ENCODE peak calls at places on chromosomes 7 and 10, in five cellular contexts. P, Z, D, C and M are unnamed samples.

GRCh38 chr7:112204072-112204775 is 2.0 kb downstream of the DOCK4 start:
- DNase-seq in D (no peak), Z (peak; percentile 36), P (no peak), C (no peak), M (no peak)

GRCh38 chr7:81414411-81414810 is 355.4 kb downstream of the HGF start:
- DNase-seq in C (no peak), D (no peak), P (no peak), Z (no peak), M (no peak)

GRCh38 chr10:1035201-1035600 is 9.5 kb upstream of the IDI2 start:
- DNase-seq in P (no peak), Z (no peak), C (no peak), D (no peak), M (no peak)

GRCh38 chr10:33353334-33353733 is 18.9 kb upstream of the NRP1 start:
- DNase-seq in P (no peak), C (no peak), Z (no peak), D (no peak), M (no peak)

GRCh38 chr10:96272256-96272985 is 1.1 kb upstream of the BLNK start:
- DNase-seq in C (no peak), P (no peak), D (peak; percentile 61), Z (no peak), M (no peak)

GRCh38 chr7:22433710-22434460 is 66.1 kb downstream of the STEAP1B start:
- DNase-seq in Z (peak; percentile 31), D (no peak), P (no peak), C (no peak), M (no peak)

GRCh38 chr7:143362126-143362961 is at the start of gene FAM131B:
- DNase-seq in C (peak; percentile 55), Z (no peak), D (peak; percentile 42), P (peak; percentile 54), M (no peak)

GRCh38 chr10:16950686-16951681 is 133.8 kb upstream of the RSU1 start:
- DNase-seq in P (peak; percentile 5), C (no peak), Z (peak; percentile 73), D (no peak), M (no peak)

GRCh38 chr7:51286392-51286791 is 30.2 kb downstream of the COBL start:
- DNase-seq in C (no peak), P (no peak), D (no peak), Z (no peak), M (no peak)

GRCh38 chr7:73623798-73624668 is at the start of gene MLXIPL:
- DNase-seq in D (peak; percentile 93), P (no peak), C (peak; percentile 93), Z (peak; percentile 46), M (peak; percentile 87)

GRCh38 chr10:128115356-128115755 is 10.9 kb downstream of the MKI67 start:
- DNase-seq in Z (no peak), P (no peak), D (no peak), C (no peak), M (peak; percentile 71)

GRCh38 chr10:13542533-13542932 is 13.7 kb upstream of the BEND7 start:
- DNase-seq in P (no peak), Z (no peak), C (no peak), D (no peak), M (no peak)

GRCh38 chr10:97673736-97674525 is 13.1 kb downstream of the AVPI1 start:
- DNase-seq in P (peak; percentile 82), C (no peak), Z (peak; percentile 71), D (no peak), M (no peak)

GRCh38 chr7:114086491-114086905 is 167.7 kb upstream of the PPP1R3A start:
- DNase-seq in D (peak; percentile 76), C (peak; percentile 51), Z (no peak), P (no peak), M (no peak)

GRCh38 chr7:1794888-1795542 is 124.9 kb downstream of the ELFN1 start:
- DNase-seq in Z (no peak), D (no peak), C (no peak), P (peak; percentile 69), M (no peak)

GRCh38 chr7:139915864-139916716 is 87.0 kb downstream of the TBXAS1 start:
- DNase-seq in P (peak; percentile 97), D (peak; percentile 41), Z (peak; percentile 96), C (no peak), M (peak; percentile 83)

DNA sequence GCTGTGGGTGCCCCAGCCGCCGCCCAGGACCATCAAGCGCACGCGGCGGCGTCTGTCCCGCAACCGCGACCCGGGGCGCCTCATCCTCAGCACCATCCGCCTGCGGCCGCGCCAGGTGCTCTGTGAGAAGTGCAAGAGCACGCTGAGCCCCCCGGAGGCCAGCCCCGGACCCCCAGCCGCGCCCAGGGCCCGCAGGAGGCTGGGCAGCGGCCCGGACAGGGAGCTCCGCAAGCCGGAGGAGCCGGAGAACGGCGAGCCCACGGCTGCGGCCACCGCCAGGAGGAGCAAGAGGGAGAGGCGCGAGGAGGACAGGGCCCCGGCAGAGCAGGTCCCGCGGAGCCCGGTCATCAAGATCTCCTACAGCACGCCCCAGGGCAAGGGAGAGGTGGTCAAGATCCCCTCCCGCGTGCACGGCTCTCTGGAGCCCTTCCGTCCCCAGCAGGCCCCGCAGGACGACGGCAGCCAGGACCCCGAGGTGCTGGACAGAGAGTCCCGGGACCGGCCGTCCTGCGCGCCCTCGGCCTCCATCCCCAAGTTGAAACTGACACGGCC is 8.0 kb downstream of the PWWP2B start:
- DNase-seq in C (peak; percentile 41), Z (no peak), D (peak; percentile 39), P (no peak), M (no peak)
- TF ChIP-seq CTCF in C (no peak), Z (no peak), D (no peak), P (no peak), M (no peak)

GRCh38 chr10:70299876-70300275 is 16.1 kb upstream of the NPFFR1 start:
- DNase-seq in C (no peak), Z (no peak), D (no peak), P (no peak), M (no peak)
- TF ChIP-seq CTCF in C (no peak), Z (no peak), D (no peak), P (no peak), M (no peak)

GRCh38 chr10:124630551-124630950 is 113.6 kb downstream of the FAM53B start:
- DNase-seq in D (no peak), C (no peak), Z (no peak), P (no peak), M (no peak)

GRCh38 chr10:124629842-124630241 is 114.3 kb downstream of the FAM53B start:
- DNase-seq in Z (no peak), P (no peak), D (no peak), C (no peak), M (no peak)

GRCh38 chr10:124629410-124629809 is 114.8 kb downstream of the FAM53B start:
- DNase-seq in C (no peak), Z (no peak), D (no peak), P (no peak), M (no peak)

GRCh38 chr10:124632566-124632965 is 111.6 kb downstream of the FAM53B start:
- DNase-seq in Z (no peak), C (no peak), D (no peak), P (no peak), M (no peak)

DNA sequence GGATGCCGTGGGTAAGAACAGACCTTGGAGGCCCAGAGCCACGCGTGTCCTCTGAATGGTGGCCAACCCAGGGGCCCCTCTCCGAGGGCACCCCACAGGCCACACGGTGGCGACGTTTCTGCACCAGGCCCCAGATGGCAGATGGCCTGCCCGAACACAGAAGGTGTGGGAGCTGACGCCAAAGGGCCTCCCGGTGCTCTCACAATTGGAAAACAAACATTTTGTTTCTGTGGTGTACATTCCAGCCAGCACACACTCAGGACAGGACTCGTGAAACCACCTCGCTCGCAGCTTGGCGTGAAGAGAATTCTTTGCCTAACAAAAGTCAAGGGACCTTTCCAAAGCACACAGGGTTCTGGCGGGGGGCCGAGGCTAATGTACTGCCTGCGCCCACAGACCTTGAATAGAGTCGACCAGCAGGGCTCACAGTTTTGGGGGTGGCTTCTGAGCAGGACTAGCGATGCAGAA is 112.1 kb downstream of the FAM53B start:
- DNase-seq in C (peak; percentile 89), P (peak; percentile 61), Z (peak; percentile 31), D (no peak), M (no peak)
- TF ChIP-seq CTCF in C (peak; percentile 67), P (peak; percentile 40), Z (peak; percentile 37), D (no peak), M (no peak)

GRCh38 chr10:63901228-63901627 is 380.0 kb downstream of the REEP3 start:
- DNase-seq in D (no peak), P (peak; percentile 15), C (no peak), Z (no peak), M (no peak)
- TF ChIP-seq CTCF in D (no peak), P (peak; percentile 64), C (no peak), Z (peak; percentile 25), M (peak; percentile 22)

GRCh38 chr7:2861509-2861908 is 17.4 kb upstream of the GNA12 start:
- DNase-seq in Z (no peak), P (no peak), C (no peak), D (no peak), M (no peak)

GRCh38 chr7:2862831-2863361 is 18.8 kb upstream of the GNA12 start:
- DNase-seq in C (no peak), P (peak; percentile 95), Z (peak; percentile 81), D (no peak), M (no peak)

GRCh38 chr7:2856388-2857169 is 12.5 kb upstream of the GNA12 start:
- DNase-seq in P (no peak), Z (peak; percentile 38), D (no peak), C (no peak), M (no peak)

GRCh38 chr7:2860627-2861133 is 16.6 kb upstream of the GNA12 start:
- DNase-seq in Z (no peak), C (no peak), P (no peak), D (no peak), M (no peak)

DNA sequence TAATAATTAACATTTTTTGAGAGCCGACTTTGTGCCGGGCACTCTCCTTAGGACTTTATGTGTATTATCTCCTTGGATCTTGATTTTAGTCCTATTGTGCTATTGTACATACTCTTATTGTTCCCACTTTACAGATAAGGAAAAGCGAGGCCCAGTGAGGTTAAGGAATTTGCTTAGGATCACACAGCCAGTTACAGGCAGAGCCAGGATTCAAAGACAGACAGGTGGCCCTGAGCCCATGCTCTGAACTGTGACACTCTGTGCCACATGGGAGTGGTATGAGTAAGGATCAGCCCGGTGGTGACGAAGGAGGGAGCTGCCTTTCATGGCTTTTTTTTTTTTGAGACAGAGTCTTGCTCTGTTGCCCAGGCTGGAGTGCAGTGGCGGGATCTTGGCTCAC is 15.8 kb upstream of the GNA12 start:
- DNase-seq in Z (no peak), C (no peak), D (no peak), P (no peak), M (no peak)
- TF ChIP-seq CTCF in Z (no peak), C (no peak), D (no peak), P (no peak), M (no peak)

GRCh38 chr10:124827474-124827873 is 25.9 kb downstream of the ABRAXAS2 start:
- DNase-seq in C (no peak), Z (peak; percentile 46), P (peak; percentile 42), D (no peak), M (no peak)
- TF ChIP-seq CTCF in C (peak; percentile 55), Z (peak; percentile 41), P (peak; percentile 39), D (no peak), M (peak; percentile 62)

GRCh38 chr10:74207681-74208080 is 56.7 kb downstream of the ADK start:
- DNase-seq in Z (no peak), D (no peak), C (no peak), P (no peak), M (no peak)
- TF ChIP-seq CTCF in Z (no peak), D (no peak), C (no peak), P (no peak), M (no peak)